ENCODE peak calls at places on chromosomes 5 and 9, in nine cellular contexts. T is stimulated activated naive CD4-positive, alpha-beta T cell; Q is PC-9; P is midbrain; A is tibial artery; S is SHP77; E is choroid plexus epithelial cell; B is NCI-H1105 treated with DMSO at 0.1 percent for 48 hours; Y is CD8-positive, alpha-beta T cell. I is an unnamed sample.

GRCh38 chr5:120767171-120767820 is 303.2 kb downstream of the PRR16 start:
- DNase-seq in P (no peak), T (no peak), S (no peak), A (no peak), Q (no peak), B (no peak), Y (no peak), E (peak; percentile 76), I (no peak)

GRCh38 chr5:110969502-110969901 is 102.0 kb upstream of the TSLP start:
- DNase-seq in S (no peak), B (peak; percentile 42), P (no peak), Y (no peak), E (no peak), Q (no peak), T (no peak), A (no peak), I (no peak)

GRCh38 chr5:150355791-150356190 is 1.7 kb upstream of the TCOF1 start:
- DNase-seq in Q (no peak), E (no peak), S (no peak), P (no peak), A (no peak), Y (no peak), B (no peak), T (no peak), I (no peak)

GRCh38 chr9:129328357-129329103 is 150.5 kb upstream of the IER5L start:
- DNase-seq in E (peak; percentile 74), A (no peak), B (no peak), T (no peak), S (no peak), Y (no peak), Q (no peak), P (no peak), I (no peak)

GRCh38 chr5:16930487-16930886 is 5.6 kb downstream of the MYO10 start:
- DNase-seq in Y (no peak), A (no peak), S (no peak), E (peak; percentile 68), Q (no peak), T (no peak), B (no peak), P (no peak), I (no peak)

GRCh38 chr9:78614892-78615291 is 318.0 kb downstream of the PSAT1 start:
- DNase-seq in Y (no peak), T (no peak), S (no peak), Q (no peak), P (no peak), E (no peak), B (no peak), A (no peak), I (no peak)

GRCh38 chr9:26462213-26462612 is 430.4 kb downstream of the CAAP1 start:
- DNase-seq in Y (no peak), B (no peak), S (no peak), E (no peak), Q (no peak), T (no peak), P (no peak), A (no peak), I (no peak)

GRCh38 chr5:146340260-146341081 is 1.8 kb downstream of the POU4F3 start:
- DNase-seq in E (peak; percentile 66), Q (no peak), A (no peak), S (no peak), Y (no peak), P (peak; percentile 26), B (no peak), T (no peak), I (no peak)

GRCh38 chr5:150605546-150605945 is 34.9 kb upstream of the SYNPO start:
- DNase-seq in S (no peak), Q (no peak), E (peak; percentile 76), A (no peak), T (no peak), B (no peak), Y (no peak), P (no peak), I (no peak)

GRCh38 chr5:14851067-14851422 is 20.5 kb downstream of the ANKH start:
- DNase-seq in S (no peak), Y (no peak), A (no peak), P (no peak), E (no peak), T (no peak), Q (no peak), B (no peak), I (no peak)

GRCh38 chr9:84668204-84669007 is 1.1 kb upstream of the NTRK2 start:
- DNase-seq in Q (no peak), P (peak; percentile 92), T (no peak), E (peak; percentile 36), B (peak; percentile 89), S (no peak), Y (no peak), A (peak; percentile 88), I (no peak)

GRCh38 chr9:78812665-78813064 is 515.7 kb downstream of the PSAT1 start:
- DNase-seq in Q (no peak), P (no peak), B (no peak), Y (no peak), T (no peak), A (no peak), E (no peak), S (no peak), I (no peak)

GRCh38 chr5:159849437-159850191 is 66.7 kb upstream of the ADRA1B start:
- DNase-seq in P (no peak), S (no peak), E (peak; percentile 85), B (no peak), Q (peak; percentile 85), A (no peak), T (no peak), Y (no peak), I (no peak)

GRCh38 chr9:114258866-114259799 is 63.8 kb upstream of the ORM1 start:
- DNase-seq in T (no peak), A (no peak), Y (no peak), Q (no peak), S (no peak), B (no peak), E (no peak), P (no peak), I (no peak)

GRCh38 chr9:77554706-77555105 is 93.4 kb downstream of the GNA14 start:
- DNase-seq in P (no peak), S (no peak), E (no peak), B (no peak), A (no peak), Q (no peak), T (no peak), Y (no peak), I (no peak)

GRCh38 chr5:161966544-161966943 is 101.0 kb upstream of the GABRG2 start:
- DNase-seq in A (no peak), Y (no peak), E (no peak), Q (no peak), B (peak; percentile 25), T (no peak), P (peak; percentile 55), S (peak; percentile 3), I (no peak)

GRCh38 chr5:143174714-143175398 is 228.6 kb downstream of the NR3C1 start:
- DNase-seq in P (no peak), B (no peak), A (no peak), E (no peak), T (no peak), S (no peak), Q (no peak), Y (no peak), I (no peak)

GRCh38 chr5:61280766-61281427 is 51.2 kb upstream of the ZSWIM6 start:
- DNase-seq in Q (no peak), T (no peak), P (peak; percentile 24), B (peak; percentile 65), Y (no peak), A (no peak), E (no peak), S (peak; percentile 51), I (peak; percentile 26)

GRCh38 chr9:34437006-34437925 is 21.1 kb downstream of the FAM219A start:
- DNase-seq in E (peak; percentile 93), S (peak; percentile 33), Y (peak; percentile 38), P (peak; percentile 65), A (no peak), Q (peak; percentile 50), B (peak; percentile 66), T (peak; percentile 54), I (peak; percentile 67)

GRCh38 chr5:159061834-159062530 is 37.7 kb downstream of the EBF1 start:
- DNase-seq in T (no peak), B (no peak), E (peak; percentile 49), S (no peak), Y (no peak), P (no peak), Q (no peak), A (no peak), I (no peak)

GRCh38 chr5:52077941-52078825 is 694.9 kb downstream of the ISL1 start:
- DNase-seq in E (no peak), B (peak; percentile 74), P (no peak), T (no peak), Q (no peak), Y (no peak), S (no peak), A (no peak), I (no peak)

GRCh38 chr9:21535396-21535795 is 53.3 kb upstream of the IFNE start:
- DNase-seq in A (no peak), E (no peak), T (no peak), P (no peak), Q (no peak), S (no peak), B (no peak), Y (no peak), I (no peak)

GRCh38 chr5:102241809-102242421 is 54.2 kb downstream of the SLCO4C1 start:
- DNase-seq in A (no peak), T (no peak), P (no peak), Q (no peak), B (no peak), E (no peak), Y (no peak), S (no peak), I (no peak)

GRCh38 chr5:138230981-138231589 is 18.0 kb upstream of the CDC23 start:
- DNase-seq in P (no peak), Y (no peak), E (peak; percentile 29), A (no peak), B (peak; percentile 39), T (no peak), Q (no peak), S (peak; percentile 5), I (no peak)

GRCh38 chr5:111697881-111698757 is 58.9 kb downstream of the NREP start:
- DNase-seq in Y (no peak), A (no peak), E (peak; percentile 67), S (no peak), B (no peak), T (no peak), Q (no peak), P (peak; percentile 5), I (no peak)

GRCh38 chr5:171313481-171314206 is 4.6 kb downstream of the TLX3 start:
- DNase-seq in A (peak; percentile 38), Y (no peak), P (no peak), T (no peak), B (no peak), E (no peak), Q (no peak), S (no peak), I (no peak)